ENCODE peak calls at places on chromosomes 16 and 17, in five cellular contexts. D is H1, T is HCT116, X is SK-N-SH, Y is K562. H is an unnamed sample.

GRCh38 chr16:81809567-81809966 is 30.5 kb downstream of the PLCG2 start:
- DNase-seq in X (no peak), T (no peak), D (no peak), Y (no peak), H (no peak)

GRCh38 chr16:84136331-84137125 is 8.4 kb downstream of the HSDL1 start:
- DNase-seq in X (no peak), Y (no peak), D (no peak), T (no peak), H (no peak)

GRCh38 chr16:80924372-80924978 is 82.2 kb downstream of the CMC2 start:
- DNase-seq in T (peak), D (peak), X (peak), Y (peak), H (peak)

GRCh38 chr17:69060835-69061234 is at the start of gene ABCA9:
- DNase-seq in D (no peak), X (no peak), T (no peak), Y (no peak), H (no peak)

GRCh38 chr16:2664522-2665096 is 17.7 kb upstream of the KCTD5 start:
- DNase-seq in Y (no peak), T (no peak), X (no peak), D (no peak), H (peak)

GRCh38 chr16:78122774-78123315 is 23.4 kb downstream of the WWOX start:
- DNase-seq in Y (peak), X (peak), D (no peak), T (peak), H (peak)

GRCh38 chr17:28199728-28200127 is 119.3 kb upstream of the TMEM97 start:
- DNase-seq in X (no peak), D (no peak), Y (no peak), T (no peak), H (no peak)

GRCh38 chr17:74176546-74177001 is 26.9 kb upstream of the RPL38 start:
- DNase-seq in T (peak), Y (peak), D (peak), X (peak), H (peak)

GRCh38 chr17:80899402-80900268 is 92.0 kb upstream of the CHMP6 start:
- DNase-seq in X (peak), D (peak), Y (peak), T (peak), H (no peak)

GRCh38 chr17:42908872-42909700 is 8.5 kb downstream of the G6PC1 start:
- DNase-seq in Y (no peak), X (no peak), T (no peak), D (no peak), H (no peak)

GRCh38 chr17:43998552-43998951 is 5.9 kb upstream of the NAGS start:
- DNase-seq in Y (no peak), T (no peak), X (no peak), D (no peak), H (no peak)

DNA sequence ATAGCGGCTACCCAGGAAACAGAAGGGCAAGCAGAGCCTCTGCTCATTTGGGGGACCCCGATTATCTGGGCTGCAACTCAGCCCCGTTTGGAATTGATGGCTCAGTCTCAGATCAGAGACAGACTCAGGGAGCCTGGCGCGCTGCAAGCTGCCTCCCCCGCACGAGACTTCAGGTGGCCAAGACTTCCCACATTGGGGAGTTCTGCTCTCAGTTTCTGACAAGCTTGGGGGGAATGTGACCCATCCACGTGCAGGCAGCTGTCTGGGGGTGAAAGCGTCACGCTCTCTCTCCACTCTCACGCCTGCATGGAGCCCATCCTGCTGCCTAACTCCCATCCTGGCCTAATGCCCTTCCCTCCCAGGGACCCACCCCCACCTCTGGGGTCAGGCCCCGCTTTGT is 157.6 kb upstream of the GSE1 start:
- DNase-seq in Y (no peak), T (no peak), D (no peak), X (no peak), H (no peak)
- TF ChIP-seq JUND in Y (no peak), T (no peak), D (no peak), X (no peak), H (no peak)

DNA sequence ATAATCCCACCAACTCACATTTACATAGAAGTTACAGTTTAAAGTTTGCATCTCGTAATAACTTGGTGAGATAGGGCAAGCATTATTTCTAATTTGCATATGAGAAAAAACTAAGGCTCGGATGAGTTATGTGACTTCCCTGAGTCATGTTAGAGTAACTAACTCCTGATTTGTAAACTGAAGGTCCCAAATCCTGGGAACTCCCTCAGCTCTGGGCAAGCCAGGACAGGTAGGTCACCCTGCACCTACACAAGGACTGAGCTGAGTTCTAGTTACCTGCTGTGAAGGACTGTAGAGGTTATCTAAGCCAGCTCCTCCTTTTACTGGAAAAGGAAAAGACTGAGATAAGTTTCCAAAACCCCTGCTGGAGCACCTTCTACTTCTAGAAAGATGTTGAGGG is 92.1 kb upstream of the HLF start:
- DNase-seq in T (no peak), Y (no peak), X (no peak), D (no peak), H (no peak)
- TF ChIP-seq JUND in T (no peak), Y (no peak), X (no peak), D (no peak), H (no peak)

GRCh38 chr16:57591086-57591869 is 37.2 kb upstream of the ADGRG1 start:
- DNase-seq in X (peak), T (peak), D (no peak), Y (peak), H (peak)

GRCh38 chr16:57590654-57591085 is 37.8 kb upstream of the ADGRG1 start:
- DNase-seq in D (no peak), T (peak), Y (no peak), X (no peak), H (no peak)

GRCh38 chr16:57593021-57593420 is 35.4 kb upstream of the ADGRG1 start:
- DNase-seq in D (no peak), T (no peak), Y (no peak), X (no peak), H (no peak)

GRCh38 chr16:57592591-57593003 is 35.8 kb upstream of the ADGRG1 start:
- DNase-seq in D (no peak), T (no peak), X (no peak), Y (no peak), H (no peak)

DNA sequence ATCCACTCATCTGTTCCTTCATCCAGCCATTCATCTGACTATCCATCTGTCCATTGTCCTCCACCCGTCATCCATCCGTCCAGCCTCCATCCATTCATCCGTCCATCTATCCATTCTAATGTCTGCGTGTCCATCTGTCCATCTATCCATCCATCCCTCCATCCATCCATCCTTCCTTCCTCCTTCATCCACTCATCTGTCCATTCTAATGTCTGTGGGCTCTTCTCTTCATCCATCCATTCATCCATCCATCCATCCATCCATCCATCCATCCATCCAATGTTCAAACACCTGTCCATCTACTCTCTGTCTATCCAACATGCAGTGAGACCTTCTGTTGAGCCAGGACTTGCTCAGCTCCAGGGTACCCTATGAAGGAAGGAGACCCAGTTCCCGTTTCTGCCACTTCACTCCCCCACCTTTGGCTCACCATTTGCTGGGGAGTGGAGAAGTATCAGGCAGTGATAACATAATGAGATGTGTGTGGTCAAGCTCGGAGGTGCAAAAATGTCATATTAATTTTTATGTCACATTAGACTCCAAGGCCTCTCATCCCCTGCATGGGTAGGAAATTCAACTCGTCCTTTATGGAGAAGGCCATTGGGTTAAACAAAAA is 36.5 kb upstream of the ADGRG1 start:
- DNase-seq in Y (no peak), X (no peak), D (no peak), T (no peak), H (no peak)
- TF ChIP-seq JUND in Y (no peak), X (no peak), D (no peak), T (no peak), H (no peak)

GRCh38 chr16:46731691-46732555 is 16.2 kb downstream of the MYLK3 start:
- DNase-seq in X (no peak), T (no peak), D (no peak), Y (no peak), H (no peak)

GRCh38 chr16:46730126-46730525 is 18.0 kb downstream of the MYLK3 start:
- DNase-seq in Y (no peak), T (no peak), X (no peak), D (no peak), H (no peak)

GRCh38 chr16:46732561-46732960 is 15.6 kb downstream of the MYLK3 start:
- DNase-seq in X (no peak), Y (no peak), T (no peak), D (no peak), H (no peak)

GRCh38 chr16:46730801-46731690 is 17.1 kb downstream of the MYLK3 start:
- DNase-seq in Y (no peak), X (no peak), T (no peak), D (no peak), H (no peak)

GRCh38 chr16:46733319-46733830 is 14.8 kb downstream of the MYLK3 start:
- DNase-seq in X (no peak), Y (no peak), T (no peak), D (no peak), H (no peak)
- TF ChIP-seq JUND in X (no peak), Y (no peak), T (no peak), D (no peak), H (no peak)

GRCh38 chr17:75869282-75870141 is 8.9 kb downstream of the TRIM47 start:
- DNase-seq in T (no peak), X (peak), D (no peak), Y (peak), H (no peak)

GRCh38 chr17:75861927-75862317 is 6.8 kb upstream of the WBP2 start:
- DNase-seq in Y (no peak), X (no peak), T (no peak), D (no peak), H (no peak)

DNA sequence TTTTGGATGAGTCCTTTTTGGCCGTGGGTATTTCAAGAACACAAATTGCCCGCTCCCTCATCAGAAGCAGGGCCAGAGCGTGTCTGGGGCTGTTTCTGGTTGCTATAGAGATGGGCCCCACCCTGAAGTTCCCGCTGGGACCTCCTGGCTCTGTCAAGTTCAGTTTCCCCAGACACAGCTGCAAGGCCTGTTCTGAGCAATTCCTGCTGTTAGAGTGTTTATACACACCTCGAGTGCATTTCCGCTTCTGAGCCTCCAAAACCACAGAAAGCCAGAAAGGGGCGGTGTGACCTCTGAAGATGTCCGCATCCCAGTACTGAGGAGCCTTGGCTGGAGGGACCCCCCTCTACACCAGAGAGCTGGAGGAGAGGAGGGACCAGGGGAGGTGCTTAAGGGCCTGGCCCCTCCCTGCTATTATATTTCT is 9.3 kb upstream of the WBP2 start:
- DNase-seq in T (no peak), D (no peak), Y (peak), X (peak), H (no peak)
- TF ChIP-seq JUND in T (no peak), D (no peak), Y (no peak), X (no peak), H (no peak)

DNA sequence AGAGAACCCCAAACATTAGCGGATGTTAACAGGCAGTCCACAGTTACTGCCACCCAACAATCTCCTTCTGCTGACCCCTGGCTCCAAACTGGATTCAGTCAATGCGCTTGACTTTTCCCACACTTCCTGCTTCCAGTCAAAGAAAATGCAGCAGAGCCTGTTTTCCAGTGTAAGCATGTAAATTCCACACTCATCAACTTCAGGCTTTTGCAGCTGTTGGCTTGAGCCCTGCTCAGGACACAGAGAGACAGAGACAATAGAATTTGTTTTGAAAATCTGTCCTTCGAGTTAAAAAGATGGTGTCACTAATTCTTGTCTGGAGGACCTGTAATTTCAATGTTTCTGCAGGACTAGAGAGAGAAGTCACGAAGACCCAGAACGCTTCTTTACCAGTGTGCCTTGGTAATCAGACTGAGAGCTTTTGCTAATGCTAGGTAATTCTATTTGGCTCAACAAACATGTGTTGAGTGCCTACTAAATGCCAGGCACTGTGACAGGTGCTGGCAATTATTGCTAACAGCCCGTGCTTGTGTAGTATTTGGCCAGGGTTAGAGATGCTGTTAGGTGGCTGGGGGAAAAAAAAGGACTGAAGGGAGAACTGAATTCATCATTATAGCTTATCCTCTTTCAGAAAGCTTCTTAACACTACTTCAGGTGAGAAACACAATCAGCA is 32.5 kb downstream of the HOXB1 start:
- DNase-seq in T (no peak), D (no peak), Y (no peak), X (no peak), H (peak)
- TF ChIP-seq JUND in T (no peak), D (no peak), Y (no peak), X (no peak), H (no peak)

DNA sequence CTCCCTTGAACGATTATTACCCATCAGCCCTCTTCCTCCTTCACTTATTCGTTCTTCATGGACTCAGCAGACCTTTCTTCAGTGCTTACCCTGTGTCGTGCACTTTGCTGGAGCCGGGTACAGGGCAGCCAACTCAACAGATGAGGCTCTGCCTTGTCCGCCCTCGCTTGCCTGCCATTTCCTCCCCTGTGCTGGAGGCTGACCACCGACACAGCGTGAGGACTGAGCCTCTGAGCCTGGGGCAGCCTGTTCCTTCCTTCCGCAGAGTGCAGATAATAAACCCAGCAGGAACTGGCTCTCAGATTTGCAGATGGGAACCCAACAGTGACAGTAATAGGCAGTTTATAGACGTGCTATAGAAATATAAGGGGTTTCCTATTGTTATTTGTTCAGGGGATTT is 7.0 kb upstream of the SLC39A11 start:
- DNase-seq in Y (no peak), T (no peak), D (no peak), X (no peak), H (no peak)
- TF ChIP-seq JUND in Y (no peak), T (no peak), D (no peak), X (no peak), H (no peak)

GRCh38 chr16:10859020-10859419 is 18.0 kb upstream of the CIITA start:
- DNase-seq in X (no peak), T (no peak), D (no peak), Y (no peak), H (no peak)

GRCh38 chr16:10856042-10856441 is 21.0 kb upstream of the CIITA start:
- DNase-seq in T (no peak), Y (no peak), D (no peak), X (no peak), H (no peak)

GRCh38 chr16:10858203-10858602 is 18.8 kb upstream of the CIITA start:
- DNase-seq in D (no peak), T (no peak), X (no peak), Y (no peak), H (no peak)

GRCh38 chr16:10862432-10862831 is 14.6 kb upstream of the CIITA start:
- DNase-seq in Y (no peak), D (no peak), X (no peak), T (peak), H (no peak)

DNA sequence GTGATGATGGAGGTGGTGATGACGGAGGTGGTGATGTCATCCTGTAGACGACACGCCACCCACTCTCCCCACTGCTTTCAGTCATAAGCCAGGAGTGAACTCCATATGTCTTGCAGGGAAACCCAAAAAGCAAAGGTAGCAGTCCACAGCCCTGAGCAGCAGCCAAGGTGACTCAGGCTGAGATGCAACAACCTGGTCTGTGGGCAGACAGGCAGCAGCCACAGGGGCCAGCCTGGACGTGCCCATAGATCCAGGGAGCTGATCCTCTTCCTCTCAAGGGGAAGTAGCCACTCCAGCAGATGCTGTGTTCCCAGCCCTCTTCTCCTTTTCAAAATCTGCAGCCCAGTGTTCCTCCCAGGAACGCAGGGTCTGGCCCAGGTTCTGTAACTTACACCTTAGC is 17.4 kb upstream of the CIITA start:
- DNase-seq in D (no peak), Y (no peak), X (no peak), T (no peak), H (no peak)
- TF ChIP-seq JUND in D (no peak), Y (no peak), X (no peak), T (no peak), H (no peak)

DNA sequence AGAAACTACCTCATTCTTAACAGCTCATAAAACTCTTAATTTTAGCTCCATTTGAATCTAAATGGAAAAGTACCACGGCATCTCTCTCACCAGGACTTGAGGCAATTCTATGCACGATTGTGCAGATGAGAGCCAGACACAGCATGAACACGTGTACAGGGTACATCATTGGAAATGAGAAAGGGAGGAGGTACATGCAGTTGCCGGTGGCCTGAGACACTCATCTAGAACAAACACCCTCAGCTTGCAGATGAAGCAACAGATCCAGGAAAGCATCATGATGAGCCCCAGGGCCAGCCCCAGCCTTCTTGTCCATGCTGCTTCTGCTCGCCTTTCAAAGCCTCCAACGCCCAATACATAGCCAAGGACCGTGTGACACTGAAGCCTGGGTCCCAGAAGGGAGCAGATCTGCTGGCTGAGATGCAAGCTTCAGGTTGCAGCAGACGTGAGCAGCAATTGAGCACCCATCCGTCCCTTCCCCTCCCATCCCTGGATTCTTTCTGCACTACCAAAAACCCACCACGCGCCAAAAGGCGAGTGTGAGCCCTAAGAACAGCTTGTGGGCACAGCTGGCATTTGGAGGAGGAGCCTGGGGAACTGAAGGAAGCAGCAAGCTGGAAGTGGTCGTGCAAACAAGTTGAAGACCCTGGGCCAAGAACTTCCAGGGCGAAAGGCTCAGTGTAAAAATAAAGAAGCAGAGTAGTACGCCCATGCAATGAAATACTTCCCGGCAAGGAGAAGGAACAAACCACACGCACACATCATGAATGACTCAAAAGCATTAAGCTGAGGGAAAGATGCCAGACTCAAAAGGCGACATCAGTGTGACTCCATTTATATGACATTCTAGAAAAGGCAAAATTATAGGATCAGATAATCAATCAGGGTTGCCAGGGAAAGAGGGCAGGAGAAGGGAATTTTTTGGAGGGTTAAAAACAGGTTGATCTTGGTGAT is 7.4 kb upstream of the RCVRN start:
- DNase-seq in D (no peak), T (no peak), Y (no peak), X (no peak), H (no peak)
- TF ChIP-seq JUND in D (no peak), T (no peak), Y (no peak), X (no peak), H (no peak)

H was measured in T47D.